ENCODE peak calls at places on chromosomes 1 and 21, in six cellular contexts. One of them, this sample, is unnamed.

GRCh38 chr1:36151133-36151844 is 2.0 kb upstream of the TRAPPC3 start:
- DNase-seq in activated naive CD4-positive, alpha-beta T cell: no peak
- DNase-seq in memory B cell: no peak
- DNase-seq in ELR: no peak
- DNase-seq in epithelial cell of esophagus: no peak
- DNase-seq in glutamatergic neuron: no peak
- DNase-seq in this sample: no peak

GRCh38 chr1:55589656-55590297 is 374.6 kb upstream of the USP24 start:
- DNase-seq in epithelial cell of esophagus: peak
- DNase-seq in activated naive CD4-positive, alpha-beta T cell: no peak
- DNase-seq in ELR: no peak
- DNase-seq in glutamatergic neuron: no peak
- DNase-seq in memory B cell: no peak
- DNase-seq in this sample: no peak

GRCh38 chr21:28374881-28375280 is 617.8 kb downstream of the LTN1 start:
- DNase-seq in memory B cell: no peak
- DNase-seq in epithelial cell of esophagus: no peak
- DNase-seq in glutamatergic neuron: no peak
- DNase-seq in activated naive CD4-positive, alpha-beta T cell: no peak
- DNase-seq in ELR: no peak
- DNase-seq in this sample: no peak

GRCh38 chr1:152182431-152182830 is 23.4 kb upstream of the RPTN start:
- DNase-seq in epithelial cell of esophagus: peak
- DNase-seq in activated naive CD4-positive, alpha-beta T cell: no peak
- DNase-seq in ELR: peak
- DNase-seq in glutamatergic neuron: no peak
- DNase-seq in memory B cell: no peak
- DNase-seq in this sample: no peak

GRCh38 chr1:231359113-231359512 is 21.0 kb downstream of the SPRTN start:
- DNase-seq in activated naive CD4-positive, alpha-beta T cell: no peak
- DNase-seq in ELR: peak
- DNase-seq in memory B cell: no peak
- DNase-seq in epithelial cell of esophagus: peak
- DNase-seq in glutamatergic neuron: no peak
- DNase-seq in this sample: no peak

GRCh38 chr1:159228554-159228953 is 23.9 kb downstream of the ACKR1 start:
- DNase-seq in activated naive CD4-positive, alpha-beta T cell: no peak
- DNase-seq in memory B cell: no peak
- DNase-seq in glutamatergic neuron: no peak
- DNase-seq in ELR: no peak
- DNase-seq in epithelial cell of esophagus: no peak
- DNase-seq in this sample: no peak

GRCh38 chr1:69551476-69552324 is 16.0 kb upstream of the LRRC7 start:
- DNase-seq in memory B cell: no peak
- DNase-seq in activated naive CD4-positive, alpha-beta T cell: no peak
- DNase-seq in epithelial cell of esophagus: no peak
- DNase-seq in glutamatergic neuron: no peak
- DNase-seq in ELR: no peak
- DNase-seq in this sample: no peak

GRCh38 chr1:6028042-6028895 is 17.4 kb upstream of the KCNAB2 start:
- DNase-seq in activated naive CD4-positive, alpha-beta T cell: peak
- DNase-seq in glutamatergic neuron: no peak
- DNase-seq in ELR: peak
- DNase-seq in memory B cell: peak
- DNase-seq in epithelial cell of esophagus: peak
- DNase-seq in this sample: no peak

GRCh38 chr1:11842154-11843041 is 5.2 kb downstream of the NPPA start:
- DNase-seq in activated naive CD4-positive, alpha-beta T cell: no peak
- DNase-seq in glutamatergic neuron: no peak
- DNase-seq in ELR: no peak
- DNase-seq in memory B cell: no peak
- DNase-seq in epithelial cell of esophagus: no peak
- DNase-seq in this sample: no peak

GRCh38 chr21:18603246-18603645 is 199.7 kb upstream of the TMPRSS15 start:
- DNase-seq in memory B cell: no peak
- DNase-seq in glutamatergic neuron: no peak
- DNase-seq in activated naive CD4-positive, alpha-beta T cell: no peak
- DNase-seq in epithelial cell of esophagus: no peak
- DNase-seq in ELR: no peak
- DNase-seq in this sample: no peak

GRCh38 chr1:213287987-213288386 is 236.9 kb downstream of the RPS6KC1 start:
- DNase-seq in epithelial cell of esophagus: peak
- DNase-seq in memory B cell: no peak
- DNase-seq in activated naive CD4-positive, alpha-beta T cell: no peak
- DNase-seq in ELR: no peak
- DNase-seq in glutamatergic neuron: no peak
- DNase-seq in this sample: no peak

GRCh38 chr1:203572134-203572625 is 54.5 kb upstream of the ATP2B4 start:
- DNase-seq in ELR: no peak
- DNase-seq in glutamatergic neuron: no peak
- DNase-seq in memory B cell: no peak
- DNase-seq in activated naive CD4-positive, alpha-beta T cell: no peak
- DNase-seq in epithelial cell of esophagus: no peak
- DNase-seq in this sample: no peak

GRCh38 chr1:215104283-215104682 is 21.7 kb downstream of the KCNK2 start:
- DNase-seq in memory B cell: no peak
- DNase-seq in glutamatergic neuron: no peak
- DNase-seq in ELR: peak
- DNase-seq in activated naive CD4-positive, alpha-beta T cell: no peak
- DNase-seq in epithelial cell of esophagus: peak
- DNase-seq in this sample: no peak

GRCh38 chr1:193589597-193590040 is 403.2 kb upstream of the B3GALT2 start:
- DNase-seq in ELR: no peak
- DNase-seq in memory B cell: no peak
- DNase-seq in epithelial cell of esophagus: peak
- DNase-seq in activated naive CD4-positive, alpha-beta T cell: no peak
- DNase-seq in glutamatergic neuron: no peak
- DNase-seq in this sample: no peak

GRCh38 chr1:37605061-37605650 is 9.4 kb upstream of the GNL2 start:
- DNase-seq in glutamatergic neuron: no peak
- DNase-seq in epithelial cell of esophagus: no peak
- DNase-seq in memory B cell: no peak
- DNase-seq in ELR: no peak
- DNase-seq in activated naive CD4-positive, alpha-beta T cell: no peak
- DNase-seq in this sample: no peak

GRCh38 chr21:33229099-33229775 is 501 bp upstream of the IFNAR2 start:
- DNase-seq in activated naive CD4-positive, alpha-beta T cell: no peak
- DNase-seq in memory B cell: no peak
- DNase-seq in ELR: no peak
- DNase-seq in epithelial cell of esophagus: no peak
- DNase-seq in glutamatergic neuron: no peak
- DNase-seq in this sample: no peak

GRCh38 chr1:208538587-208538986 is 294.4 kb upstream of the PLXNA2 start:
- DNase-seq in activated naive CD4-positive, alpha-beta T cell: no peak
- DNase-seq in memory B cell: no peak
- DNase-seq in ELR: no peak
- DNase-seq in epithelial cell of esophagus: no peak
- DNase-seq in glutamatergic neuron: no peak
- DNase-seq in this sample: no peak